ENCODE peak calls at places on chromosomes 2 and 18, in four cellular contexts. K is T follicular helper cell, Q is cardiac fibroblast, N is T-cell. E is an unnamed sample.
A peak's percentile ranks its signal among the peaks of the same experiment; 100 is the strongest.

GRCh38 chr2:177254433-177255226 is 9.9 kb downstream of the NFE2L2 start:
- DNase-seq in K (no peak), Q (no peak), N (no peak), E (no peak)

GRCh38 chr2:203660465-203660864 is 46.0 kb upstream of the CD28 start:
- DNase-seq in K (no peak), Q (no peak), N (no peak), E (no peak)

GRCh38 chr2:217568289-217568985 is 434.4 kb downstream of the TNS1 start:
- DNase-seq in K (no peak), Q (no peak), N (no peak), E (no peak)

GRCh38 chr2:164739966-164740365 is 101.7 kb downstream of the COBLL1 start:
- DNase-seq in K (no peak), Q (peak; percentile 78), N (no peak), E (no peak)

GRCh38 chr2:210540471-210541257 is 15.7 kb upstream of the CPS1 start:
- DNase-seq in K (no peak), Q (no peak), N (no peak), E (no peak)

GRCh38 chr2:191150451-191151314 is at the start of gene STAT4:
- DNase-seq in K (peak; percentile 75), Q (peak; percentile 50), N (peak; percentile 87), E (peak; percentile 45)

GRCh38 chr2:96106991-96107882 is 9.1 kb downstream of the ADRA2B start:
- DNase-seq in K (no peak), Q (no peak), N (no peak), E (no peak)

GRCh38 chr18:3420919-3421279 is 29.1 kb upstream of the TGIF1 start:
- DNase-seq in K (no peak), Q (no peak), N (no peak), E (no peak)

GRCh38 chr2:8851811-8852560 is 14.6 kb upstream of the KIDINS220 start:
- DNase-seq in K (no peak), Q (peak; percentile 38), N (no peak), E (no peak)

GRCh38 chr2:195445639-195446038 is 211.4 kb upstream of the SLC39A10 start:
- DNase-seq in K (no peak), Q (peak; percentile 34), N (no peak), E (no peak)

GRCh38 chr2:112646102-112646719 is 472 bp downstream of the SLC20A1 start:
- DNase-seq in K (peak; percentile 25), Q (no peak), N (peak; percentile 41), E (no peak)

GRCh38 chr2:10125842-10126596 is 3.5 kb downstream of the RRM2 start:
- DNase-seq in K (no peak), Q (no peak), N (no peak), E (no peak)

GRCh38 chr2:95372845-95373244 is 29.7 kb upstream of the FAHD2A start:
- DNase-seq in K (no peak), Q (no peak), N (no peak), E (no peak)

GRCh38 chr2:234293973-234294372 is 202.9 kb downstream of the ARL4C start:
- DNase-seq in K (no peak), Q (no peak), N (no peak), E (no peak)

GRCh38 chr2:237456200-237456731 is 30.8 kb upstream of the MLPH start:
- DNase-seq in K (no peak), Q (peak; percentile 95), N (no peak), E (no peak)

GRCh38 chr18:34085140-34085739 is 139.5 kb downstream of the NOL4 start:
- DNase-seq in K (no peak), Q (no peak), N (no peak), E (no peak)

GRCh38 chr2:28736034-28736433 is 15.6 kb upstream of the PPP1CB start:
- DNase-seq in K (no peak), Q (no peak), N (no peak), E (no peak)

GRCh38 chr2:175729049-175729706 is 272.9 kb downstream of the LNPK start:
- DNase-seq in K (no peak), Q (no peak), N (no peak), E (no peak)

GRCh38 chr2:130825231-130825971 is 11.3 kb upstream of the ARHGEF4 start:
- DNase-seq in K (no peak), Q (no peak), N (no peak), E (no peak)

GRCh38 chr2:205822578-205822977 is 140.3 kb downstream of the NRP2 start:
- DNase-seq in K (no peak), Q (peak; percentile 46), N (no peak), E (no peak)

GRCh38 chr2:10042301-10043161 is 819 bp upstream of the KLF11 start:
- DNase-seq in K (no peak), Q (peak; percentile 70), N (peak; percentile 37), E (no peak)

GRCh38 chr2:209619782-209620181 is 151.8 kb upstream of the UNC80 start:
- DNase-seq in K (no peak), Q (peak; percentile 33), N (no peak), E (no peak)

GRCh38 chr2:73995810-73996209 is 11.1 kb downstream of the TET3 start:
- DNase-seq in K (no peak), Q (no peak), N (no peak), E (no peak)

GRCh38 chr2:131026914-131027313 is 66.3 kb downstream of the FAM168B start:
- DNase-seq in K (no peak), Q (no peak), N (no peak), E (no peak)

GRCh38 chr18:79871026-79871390 is 73.3 kb downstream of the KCNG2 start:
- DNase-seq in K (no peak), Q (no peak), N (no peak), E (no peak)

GRCh38 chr2:166239548-166239947 is 111.7 kb upstream of the SCN1A start:
- DNase-seq in K (no peak), Q (peak; percentile 95), N (no peak), E (no peak)

GRCh38 chr2:110101280-110101844 is 14.3 kb downstream of the MALL start:
- DNase-seq in K (no peak), Q (peak; percentile 100), N (no peak), E (no peak)

GRCh38 chr2:101744832-101745231 is 47.3 kb downstream of the MAP4K4 start:
- DNase-seq in K (no peak), Q (no peak), N (no peak), E (no peak)

GRCh38 chr2:216414772-216415319 is 2.6 kb downstream of the SMARCAL1 start:
- DNase-seq in K (no peak), Q (no peak), N (no peak), E (no peak)

GRCh38 chr2:85537600-85538506 is 1.1 kb upstream of the MAT2A start:
- DNase-seq in K (no peak), Q (peak; percentile 57), N (no peak), E (no peak)

GRCh38 chr2:236584521-236585384 is 15.1 kb downstream of the ACKR3 start:
- DNase-seq in K (no peak), Q (no peak), N (no peak), E (no peak)

GRCh38 chr2:5686068-5686467 is 6.1 kb upstream of the SOX11 start:
- DNase-seq in K (no peak), Q (no peak), N (no peak), E (no peak)

GRCh38 chr2:31997653-31998052 is 13.2 kb downstream of the MEMO1 start:
- DNase-seq in K (no peak), Q (peak; percentile 36), N (no peak), E (no peak)